ENCODE peak calls at places on chromosome 7, in ten cellular contexts. V is thyroid gland, E is fibroblast of lung, Y is tibial artery, F is mammary epithelial cell, N is Peyer's patch, A is A549, P is heart right ventricle, O is spleen, L is right lobe of liver. W is an unnamed sample.

GRCh38 chr7:105014725-105015630 is 973 bp downstream of the KMT2E start:
- DNase-seq in V (peak; percentile 50), E (peak; percentile 51), Y (peak; percentile 78), F (peak; percentile 68), N (peak; percentile 83), A (peak; percentile 35), P (peak; percentile 68), O (peak; percentile 84), L (peak; percentile 62), W (no peak)

GRCh38 chr7:132140341-132140740 is 435.9 kb downstream of the PLXNA4 start:
- DNase-seq in V (no peak), E (peak; percentile 39), Y (no peak), F (no peak), N (no peak), A (no peak), P (no peak), O (no peak), L (no peak), W (no peak)

GRCh38 chr7:73841689-73842247 is 548 bp downstream of the METTL27 start:
- DNase-seq in V (no peak), E (no peak), Y (peak; percentile 72), F (no peak), N (no peak), A (peak; percentile 69), P (no peak), O (no peak), L (no peak), W (no peak)

GRCh38 chr7:41942468-41943097 is 239.7 kb upstream of the INHBA start:
- DNase-seq in V (peak; percentile 63), E (peak; percentile 84), Y (no peak), F (no peak), N (peak; percentile 90), A (peak; percentile 22), P (no peak), O (peak; percentile 79), L (peak; percentile 85), W (no peak)

GRCh38 chr7:50229964-50230363 is 74.6 kb upstream of the IKZF1 start:
- DNase-seq in V (no peak), E (no peak), Y (no peak), F (no peak), N (no peak), A (peak; percentile 30), P (no peak), O (no peak), L (no peak), W (no peak)

GRCh38 chr7:55522268-55522902 is 49.9 kb downstream of the VOPP1 start:
- DNase-seq in V (no peak), E (no peak), Y (no peak), F (no peak), N (peak; percentile 33), A (no peak), P (no peak), O (no peak), L (no peak), W (no peak)

GRCh38 chr7:67913604-67914003 is 917.0 kb downstream of the TYW1 start:
- DNase-seq in V (no peak), E (no peak), Y (no peak), F (no peak), N (no peak), A (no peak), P (no peak), O (no peak), L (no peak), W (no peak)

GRCh38 chr7:115216652-115217051 is 294.8 kb downstream of the MDFIC start:
- DNase-seq in V (peak; percentile 23), E (no peak), Y (no peak), F (no peak), N (no peak), A (no peak), P (no peak), O (no peak), L (no peak), W (no peak)

GRCh38 chr7:145169908-145170307 is 334.1 kb upstream of the TPK1 start:
- DNase-seq in V (no peak), E (peak; percentile 69), Y (no peak), F (no peak), N (no peak), A (peak; percentile 1), P (no peak), O (no peak), L (no peak), W (no peak)

GRCh38 chr7:141534757-141535737 is 16.2 kb upstream of the AGK start:
- DNase-seq in V (no peak), E (no peak), Y (no peak), F (no peak), N (no peak), A (no peak), P (no peak), O (no peak), L (no peak), W (no peak)

GRCh38 chr7:41003031-41003925 is 699.6 kb downstream of the INHBA start:
- DNase-seq in V (peak; percentile 68), E (peak; percentile 51), Y (no peak), F (peak; percentile 49), N (peak; percentile 75), A (peak; percentile 49), P (no peak), O (no peak), L (peak; percentile 57), W (no peak)

GRCh38 chr7:4797858-4798705 is 22.7 kb downstream of the AP5Z1 start:
- DNase-seq in V (peak; percentile 32), E (peak; percentile 29), Y (no peak), F (no peak), N (peak; percentile 64), A (peak; percentile 63), P (no peak), O (peak; percentile 90), L (no peak), W (no peak)

DNA sequence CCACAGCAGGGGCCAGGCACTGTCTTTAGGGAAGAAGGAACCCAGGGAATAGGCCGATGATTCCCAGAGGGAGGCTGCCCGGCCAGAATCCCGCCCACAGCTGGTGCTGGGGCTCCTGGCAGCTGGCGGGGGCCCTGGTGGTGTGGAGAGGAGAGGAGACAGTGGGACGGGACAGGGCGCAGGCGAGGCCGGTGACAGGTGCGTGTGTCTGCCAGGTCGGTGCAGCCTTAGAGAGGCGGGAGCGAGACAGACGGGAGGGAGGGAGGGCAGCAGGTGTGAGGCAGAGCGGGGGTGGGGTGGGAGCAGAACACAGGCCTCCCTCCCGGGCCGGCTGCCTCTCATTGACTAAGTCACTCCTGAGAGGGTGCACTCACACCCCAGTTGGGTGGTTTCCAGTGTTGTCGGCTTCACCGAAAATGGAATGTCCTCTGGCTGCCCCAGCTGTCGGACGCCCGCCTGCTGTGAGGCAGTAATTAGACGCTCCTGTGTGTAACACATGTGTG is 55.2 kb downstream of the ELFN1 start:
- DNase-seq in V (peak; percentile 43), E (peak; percentile 27), Y (no peak), F (peak; percentile 36), N (peak; percentile 53), A (no peak), P (peak; percentile 88), O (no peak), L (no peak), W (no peak)
- H3K4me1 ChIP-seq in V (peaks cover 6% of the 10 kb centered on the region), E (no peaks in the 10 kb centered on the region), Y (no peaks in the 10 kb centered on the region), F (no peaks in the 10 kb centered on the region), N (no peaks in the 10 kb centered on the region), A (no peaks in the 10 kb centered on the region), P (peaks cover 18% of the 10 kb centered on the region), O (no peaks in the 10 kb centered on the region), L (no peaks in the 10 kb centered on the region), W (no peaks in the 10 kb centered on the region)

GRCh38 chr7:98740643-98741042 is 123.6 kb downstream of the NPTX2 start:
- DNase-seq in V (no peak), E (no peak), Y (no peak), F (no peak), N (no peak), A (no peak), P (no peak), O (no peak), L (no peak), W (no peak)

GRCh38 chr7:98748090-98748489 is 121.7 kb downstream of the TMEM130 start:
- DNase-seq in V (no peak), E (no peak), Y (no peak), F (no peak), N (no peak), A (no peak), P (no peak), O (no peak), L (no peak), W (no peak)

DNA sequence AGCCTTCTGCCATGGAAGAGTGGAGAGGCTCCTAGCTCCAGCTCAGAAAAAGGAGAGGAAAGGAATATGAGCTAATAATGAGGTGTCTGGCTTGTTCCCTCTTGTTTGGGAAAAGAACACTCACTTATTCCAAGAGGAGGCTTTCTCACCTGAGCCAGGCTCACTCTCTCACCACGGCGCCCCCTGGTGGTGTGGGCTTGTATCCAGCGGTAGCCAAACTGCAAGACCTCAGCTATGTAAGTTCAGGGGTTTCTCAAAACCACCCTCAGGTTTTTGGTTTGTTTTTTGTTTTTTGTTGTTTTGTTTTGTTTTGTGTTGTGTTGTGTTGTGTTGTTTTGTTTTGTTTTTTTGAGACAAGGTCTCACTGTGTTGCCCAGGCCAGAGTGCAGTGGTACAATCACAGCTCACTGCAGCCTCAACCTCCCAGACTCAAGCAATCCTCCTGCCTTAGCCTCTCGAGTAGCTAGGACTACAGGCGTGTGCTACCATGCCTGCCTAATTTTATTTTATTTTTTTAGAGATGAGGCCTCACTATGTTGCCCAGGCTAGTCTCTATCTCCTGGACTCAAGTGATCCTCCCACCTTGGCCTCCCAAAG is 124.0 kb downstream of the TMEM130 start:
- DNase-seq in V (peak; percentile 70), E (peak; percentile 18), Y (no peak), F (peak; percentile 61), N (peak; percentile 87), A (peak; percentile 71), P (peak; percentile 49), O (peak; percentile 91), L (peak; percentile 81), W (no peak)
- TF ChIP-seq CTCF in V (peak; percentile 40), E (peak; percentile 34), Y (peak; percentile 28), F (peak; percentile 85), N (peak; percentile 33), A (peak; percentile 82), P (peak; percentile 75), O (peak; percentile 69), L (peak; percentile 75), W (peak; percentile 64)

DNA sequence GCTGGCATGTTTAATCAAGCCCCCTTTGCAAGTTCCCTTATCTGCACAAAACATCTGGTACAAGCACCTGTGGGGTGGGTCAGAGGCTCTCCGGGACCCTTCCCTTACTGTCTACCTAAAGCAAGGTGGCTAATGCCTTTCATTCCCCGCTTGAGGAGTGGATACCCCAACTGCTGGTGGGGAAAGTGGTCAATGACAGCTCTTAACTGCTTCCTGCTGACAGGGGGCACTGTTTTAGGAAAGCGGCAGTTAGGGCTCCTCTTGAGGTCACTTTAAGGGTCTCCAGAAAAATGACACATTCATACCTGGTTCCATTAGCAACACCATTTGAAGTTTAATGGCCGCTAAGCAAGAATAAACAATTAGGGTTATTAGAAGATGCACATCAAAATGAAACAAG is 761.8 kb upstream of the PHF14 start:
- DNase-seq in V (no peak), E (no peak), Y (no peak), F (no peak), N (no peak), A (no peak), P (no peak), O (no peak), L (no peak), W (no peak)
- H3K9me3 ChIP-seq in V (no peaks in the 10 kb centered on the region), E (no peaks in the 10 kb centered on the region), Y (no peaks in the 10 kb centered on the region), F (no peaks in the 10 kb centered on the region), N (no peaks in the 10 kb centered on the region), A (no peaks in the 10 kb centered on the region), P (peaks cover 7% of the 10 kb centered on the region), O (peaks cover 16% of the 10 kb centered on the region), L (no peaks in the 10 kb centered on the region), W (no peaks in the 10 kb centered on the region)

DNA sequence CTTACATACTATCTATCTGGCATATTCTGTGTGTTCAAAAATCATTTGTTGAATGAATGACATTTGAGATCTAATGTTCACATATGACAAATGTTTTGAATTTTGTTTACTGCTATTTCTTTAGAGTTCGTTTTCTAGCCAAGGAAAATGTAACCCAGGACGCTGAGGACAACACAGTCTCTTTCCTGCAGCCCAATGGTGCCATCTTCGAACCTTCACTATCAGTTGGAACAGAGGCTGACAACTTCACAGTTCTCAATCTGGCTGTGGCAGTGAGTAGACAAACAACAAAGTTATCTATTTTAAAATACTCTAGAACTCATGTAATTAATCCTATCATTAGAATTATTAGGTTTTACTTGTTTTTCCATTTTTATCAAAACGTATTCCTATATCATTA is 22.5 kb downstream of the CD36 start:
- DNase-seq in V (no peak), E (no peak), Y (no peak), F (no peak), N (no peak), A (no peak), P (no peak), O (no peak), L (no peak), W (no peak)
- H3K4me1 ChIP-seq in V (peaks cover 7% of the 10 kb centered on the region), E (peaks cover 5% of the 10 kb centered on the region), Y (no peaks in the 10 kb centered on the region), F (peaks cover 8% of the 10 kb centered on the region), N (no peaks in the 10 kb centered on the region), A (peaks cover 11% of the 10 kb centered on the region), P (peaks cover 57% of the 10 kb centered on the region), O (peaks cover 9% of the 10 kb centered on the region), L (no peaks in the 10 kb centered on the region), W (no peaks in the 10 kb centered on the region)